ENCODE peak calls at places on chromosomes 3 and 15, in ten cellular contexts. K, R, C, U, Y, F, E, X, P and Q are unnamed samples.

GRCh38 chr3:22734207-22734606 is 468.9 kb upstream of the UBE2E2 start:
- DNase-seq in C (no peak), P (no peak), X (no peak), K (no peak), R (no peak), Y (no peak), E (no peak), U (no peak), F (no peak), Q (no peak)

GRCh38 chr3:12796171-12797123 is at the start of gene CAND2:
- DNase-seq in F (no peak), Y (peak; percentile 36), U (peak; percentile 12), E (peak; percentile 45), R (no peak), P (peak; percentile 88), K (peak; percentile 72), C (no peak), X (peak; percentile 51), Q (peak; percentile 46)

GRCh38 chr3:156642750-156643728 is 31.4 kb upstream of the TIPARP start:
- DNase-seq in E (peak; percentile 45), F (no peak), Y (peak; percentile 39), P (no peak), U (no peak), R (no peak), X (no peak), K (peak; percentile 21), C (no peak), Q (no peak)

GRCh38 chr3:10373686-10374261 is 52.9 kb upstream of the SEC13 start:
- DNase-seq in X (no peak), Y (peak; percentile 75), K (no peak), E (no peak), F (no peak), R (no peak), U (no peak), C (no peak), P (no peak), Q (no peak)

GRCh38 chr3:150469031-150469930 is 61.2 kb downstream of the TSC22D2 start:
- DNase-seq in U (no peak), R (no peak), E (no peak), F (no peak), C (peak; percentile 94), X (peak; percentile 53), Y (peak; percentile 99), K (peak; percentile 30), P (peak; percentile 51), Q (no peak)

GRCh38 chr15:48367483-48367882 is 36.3 kb downstream of the DUT start:
- DNase-seq in K (no peak), F (no peak), X (no peak), R (no peak), P (no peak), C (no peak), U (no peak), E (no peak), Y (peak; percentile 64), Q (no peak)

GRCh38 chr3:156417733-156418132 is 137.2 kb downstream of the SSR3 start:
- DNase-seq in F (no peak), E (no peak), P (no peak), K (no peak), U (no peak), R (no peak), C (no peak), X (no peak), Y (no peak), Q (no peak)

GRCh38 chr15:85793641-85794597 is 806 bp downstream of the KLHL25 start:
- DNase-seq in C (no peak), E (peak; percentile 25), F (no peak), Y (peak; percentile 33), U (peak; percentile 27), X (no peak), P (peak; percentile 68), K (peak; percentile 46), R (no peak), Q (no peak)

GRCh38 chr15:80591938-80592825 is 102.9 kb upstream of the ABHD17C start:
- DNase-seq in E (no peak), K (no peak), P (no peak), F (no peak), C (no peak), U (no peak), Y (no peak), X (no peak), R (no peak), Q (no peak)

GRCh38 chr15:90871097-90871715 is 2.8 kb downstream of the FURIN start:
- DNase-seq in U (no peak), X (no peak), E (peak; percentile 27), P (peak; percentile 68), C (no peak), F (no peak), Y (peak; percentile 17), K (no peak), R (no peak), Q (no peak)

GRCh38 chr3:53890726-53891499 is 746 bp downstream of the SELENOK start:
- DNase-seq in U (peak; percentile 5), Y (peak; percentile 44), R (no peak), E (no peak), F (peak; percentile 3), P (no peak), X (peak; percentile 20), C (no peak), K (peak; percentile 24), Q (no peak)

GRCh38 chr3:44960387-44961026 is 15.5 kb downstream of the ZDHHC3 start:
- DNase-seq in C (peak; percentile 70), F (no peak), U (no peak), X (no peak), K (no peak), E (no peak), Y (peak; percentile 42), P (no peak), R (no peak), Q (no peak)

GRCh38 chr15:64216722-64217428 is 54.1 kb upstream of the PPIB start:
- DNase-seq in F (no peak), U (no peak), Y (no peak), R (no peak), X (no peak), C (no peak), P (peak; percentile 77), K (no peak), E (no peak), Q (no peak)

GRCh38 chr3:66824450-66824849 is 173.7 kb upstream of the KBTBD8 start:
- DNase-seq in U (no peak), F (no peak), R (no peak), Y (no peak), C (no peak), K (no peak), E (no peak), P (no peak), X (no peak), Q (no peak)

GRCh38 chr15:39589815-39590644 is 9.2 kb downstream of the THBS1 start:
- DNase-seq in X (no peak), Y (no peak), U (no peak), E (no peak), K (no peak), C (no peak), F (no peak), P (no peak), R (no peak), Q (no peak)

GRCh38 chr3:190213726-190214125 is 93.0 kb upstream of the P3H2 start:
- DNase-seq in U (no peak), Y (no peak), R (no peak), P (no peak), F (no peak), X (no peak), K (no peak), E (no peak), C (no peak), Q (no peak)

GRCh38 chr3:180870008-180870733 is 42.3 kb upstream of the FXR1 start:
- DNase-seq in C (no peak), E (no peak), U (no peak), F (no peak), Y (no peak), R (no peak), P (peak; percentile 79), K (peak; percentile 8), X (no peak), Q (no peak)

GRCh38 chr3:11641683-11642407 is 1.9 kb downstream of the VGLL4 start:
- DNase-seq in X (no peak), U (no peak), C (no peak), E (peak; percentile 62), F (no peak), P (no peak), Y (peak; percentile 81), K (no peak), R (no peak), Q (no peak)

GRCh38 chr15:52790941-52791751 is 1.0 kb upstream of the ONECUT1 start:
- DNase-seq in X (peak; percentile 65), C (no peak), R (no peak), K (no peak), P (no peak), F (no peak), Y (no peak), U (no peak), E (no peak), Q (no peak)

GRCh38 chr15:68704496-68705021 is 116.1 kb downstream of the ANP32A start:
- DNase-seq in P (no peak), R (no peak), U (no peak), K (no peak), C (no peak), F (no peak), X (peak; percentile 14), E (no peak), Y (no peak), Q (no peak)

GRCh38 chr15:74332611-74333010 is 34.8 kb downstream of the CYP11A1 start:
- DNase-seq in Y (no peak), C (no peak), K (no peak), E (no peak), P (no peak), R (no peak), F (no peak), X (no peak), U (no peak), Q (no peak)

GRCh38 chr3:75192065-75192658 is 472.0 kb upstream of the FRG2C start:
- DNase-seq in E (peak; percentile 20), F (peak; percentile 8), K (no peak), X (peak; percentile 23), P (no peak), C (no peak), Y (peak; percentile 22), R (peak; percentile 14), U (peak; percentile 12), Q (no peak)

GRCh38 chr3:194395201-194395600 is 3.9 kb downstream of the GP5 start:
- DNase-seq in U (no peak), E (no peak), R (no peak), X (no peak), K (no peak), F (no peak), C (no peak), P (no peak), Y (peak; percentile 36), Q (no peak)

GRCh38 chr3:183252973-183253363 is at the start of gene B3GNT5:
- DNase-seq in P (peak; percentile 56), K (no peak), U (no peak), C (no peak), X (peak; percentile 80), E (no peak), F (no peak), Y (no peak), R (no peak), Q (no peak)

GRCh38 chr15:97235285-97235985 is 725.1 kb upstream of the ARRDC4 start:
- DNase-seq in X (peak; percentile 68), R (no peak), P (peak; percentile 59), F (peak; percentile 2), K (peak; percentile 24), E (peak; percentile 51), C (no peak), Y (peak; percentile 42), U (no peak), Q (peak; percentile 11)

GRCh38 chr3:43766672-43767465 is 76.1 kb downstream of the ABHD5 start:
- DNase-seq in F (no peak), P (no peak), R (no peak), C (no peak), X (no peak), U (no peak), E (no peak), Y (peak; percentile 74), K (no peak), Q (no peak)

GRCh38 chr3:45224824-45225464 is 1.1 kb downstream of the TMEM158 start:
- DNase-seq in Y (peak; percentile 78), C (peak; percentile 33), X (peak; percentile 60), E (peak; percentile 82), P (peak; percentile 76), F (peak; percentile 32), R (no peak), U (no peak), K (peak; percentile 81), Q (peak; percentile 39)

GRCh38 chr15:28892789-28893610 is 7.2 kb downstream of the APBA2 start:
- DNase-seq in P (no peak), R (no peak), Y (peak; percentile 34), X (no peak), K (no peak), C (no peak), U (no peak), E (no peak), F (no peak), Q (no peak)